ENCODE peak calls at places on chromosomes 6 and 20, in ten cellular contexts. T is K562, P is esophagus squamous epithelium, E is GM12865, W is sigmoid colon, L is cardiac muscle cell, S is brain microvascular endothelial cell, F is tibial artery, J is fibroblast of the aortic adventitia, X is AG04450. I is an unnamed sample.
A peak's percentile ranks its signal among the peaks of the same experiment; 100 is the strongest.

GRCh38 chr20:20223981-20224380 is 143.9 kb upstream of the INSM1 start:
- DNase-seq in T (no peak), P (no peak), E (no peak), W (no peak), L (no peak), S (no peak), F (no peak), J (no peak), X (no peak), I (no peak)

GRCh38 chr20:59770270-59770669 is 163.2 kb downstream of the SYCP2 start:
- DNase-seq in T (no peak), P (no peak), E (no peak), W (peak; percentile 20), L (no peak), S (no peak), F (no peak), J (no peak), X (no peak), I (no peak)

GRCh38 chr20:25090492-25091429 is 8.8 kb upstream of the VSX1 start:
- DNase-seq in T (no peak), P (no peak), E (peak; percentile 70), W (no peak), L (no peak), S (no peak), F (no peak), J (no peak), X (no peak), I (no peak)

GRCh38 chr6:161917645-161918044 is 643.8 kb upstream of the AGPAT4 start:
- DNase-seq in T (no peak), P (no peak), E (no peak), W (no peak), L (no peak), S (no peak), F (no peak), J (no peak), X (no peak), I (no peak)

GRCh38 chr20:4160761-4161305 is 145.5 kb upstream of the RNF24 start:
- DNase-seq in T (no peak), P (no peak), E (no peak), W (peak; percentile 82), L (peak; percentile 64), S (peak; percentile 11), F (no peak), J (peak; percentile 43), X (no peak), I (peak; percentile 62)

GRCh38 chr20:51731771-51732453 is 36.3 kb downstream of the ATP9A start:
- DNase-seq in T (peak; percentile 2), P (no peak), E (no peak), W (no peak), L (no peak), S (peak; percentile 14), F (no peak), J (no peak), X (no peak), I (no peak)

GRCh38 chr6:1164600-1164999 is 147.3 kb upstream of the FOXQ1 start:
- DNase-seq in T (no peak), P (no peak), E (no peak), W (no peak), L (no peak), S (no peak), F (no peak), J (no peak), X (no peak), I (no peak)

GRCh38 chr20:37407117-37407566 is 61.2 kb downstream of the SRC start:
- DNase-seq in T (no peak), P (no peak), E (no peak), W (no peak), L (no peak), S (no peak), F (no peak), J (peak; percentile 21), X (no peak), I (no peak)

DNA sequence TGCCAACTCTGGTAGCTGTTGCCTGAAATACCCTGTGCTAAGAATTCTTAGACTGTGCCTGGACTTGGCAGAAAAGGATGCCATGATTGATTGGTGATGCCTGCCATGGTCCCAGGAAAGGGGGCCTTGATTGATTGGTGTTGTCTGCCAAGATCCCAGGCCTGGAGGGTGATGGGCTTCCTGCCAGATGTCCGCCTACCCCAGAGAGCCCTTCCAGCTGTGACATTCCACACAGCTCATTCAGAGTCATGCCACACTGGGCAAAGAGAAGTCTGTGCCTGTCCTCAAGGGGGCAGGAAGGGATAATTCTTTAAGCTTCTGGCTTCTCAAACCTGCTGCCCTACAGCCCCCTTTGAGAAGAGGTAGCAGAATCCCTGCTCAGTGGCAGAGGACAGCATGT is 24.6 kb downstream of the RIMS4 start:
- DNase-seq in T (no peak), P (no peak), E (no peak), W (no peak), L (peak; percentile 35), S (no peak), F (no peak), J (peak; percentile 34), X (no peak), I (no peak)
- TF ChIP-seq CTCF in T (no peak), P (no peak), E (no peak), W (no peak), L (peak; percentile 14), S (no peak), F (peak; percentile 17), J (peak; percentile 27), X (no peak), I (no peak)

DNA sequence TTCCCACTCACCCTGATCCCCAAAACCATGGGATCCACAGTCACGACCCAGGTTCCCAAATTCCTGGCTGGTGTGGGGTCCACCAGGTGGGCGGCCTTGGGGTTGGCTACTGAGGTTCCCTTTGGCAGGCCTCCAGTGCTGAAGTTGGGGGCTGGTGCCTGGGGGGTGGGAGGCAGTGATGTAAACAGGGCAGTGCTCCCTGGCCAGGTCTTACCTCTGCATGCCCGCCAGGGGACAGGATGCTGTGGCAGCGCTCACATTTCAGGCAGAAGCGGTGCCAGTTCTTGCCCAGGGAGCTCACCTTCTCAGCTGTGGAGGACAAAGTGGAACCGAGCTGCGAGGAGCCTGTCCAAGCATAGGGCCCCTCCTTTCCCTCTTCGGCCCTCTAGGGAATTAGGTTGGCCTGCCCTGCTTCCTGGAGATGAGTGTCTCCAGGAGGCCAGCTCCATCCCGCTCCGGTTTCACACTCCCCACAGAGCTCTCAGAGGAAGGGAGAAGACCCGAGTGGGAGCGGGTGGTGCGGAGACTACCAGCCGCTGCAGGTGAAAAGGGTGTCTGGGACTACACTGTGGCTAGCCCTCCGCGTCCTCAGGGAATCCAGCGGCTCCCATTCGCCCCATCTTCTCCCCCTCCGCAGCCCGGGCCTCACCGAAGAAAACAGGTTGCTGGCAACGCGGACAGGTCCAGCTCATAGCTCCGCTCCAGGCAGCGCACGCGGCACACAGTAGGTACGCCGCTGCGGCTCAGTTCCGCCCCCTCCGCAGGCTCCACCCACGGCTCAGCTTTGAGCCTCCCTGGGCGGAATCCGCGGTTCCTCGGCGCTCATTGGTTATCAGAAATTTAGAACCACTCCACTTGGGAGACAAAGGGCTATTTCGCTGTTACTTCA is at the start of gene CRIP3:
- DNase-seq in T (peak; percentile 59), P (no peak), E (peak; percentile 71), W (no peak), L (peak; percentile 36), S (peak; percentile 4), F (no peak), J (peak; percentile 70), X (no peak), I (no peak)
- H3K4me3 ChIP-seq in T (peak within 1 kb of the TSS; percentile 29), P (peak within 1 kb of the TSS; percentile 62), E (peak within 1 kb of the TSS; percentile 57), W (peak within 1 kb of the TSS; percentile 33), L (peak within 1 kb of the TSS; percentile 9), S (peak within 1 kb of the TSS; percentile 17), F (peak within 1 kb of the TSS; percentile 36), J (peak within 1 kb of the TSS; percentile 59), X (peak within 1 kb of the TSS; percentile 31), I (peak within 1 kb of the TSS; percentile 14)

DNA sequence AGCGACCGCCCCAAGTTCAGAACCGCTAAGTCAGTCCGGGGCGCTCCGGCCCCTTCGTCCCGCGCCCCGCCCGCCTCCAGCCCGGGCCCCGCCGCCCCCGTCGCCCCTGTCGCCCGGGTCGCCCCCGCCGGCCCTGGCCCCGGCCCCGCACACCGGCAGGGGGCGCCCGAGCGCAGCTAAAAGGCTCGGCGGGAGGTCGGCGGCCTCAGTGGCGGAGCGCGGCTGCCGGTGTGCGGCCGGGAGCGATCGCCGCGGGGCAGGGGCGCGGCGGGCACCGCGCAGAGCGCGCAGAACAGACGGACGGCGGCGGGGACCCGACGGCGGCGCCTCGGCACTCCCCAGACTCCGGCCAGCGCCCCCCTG is at the start of gene FNDC1:
- DNase-seq in T (peak; percentile 79), P (no peak), E (peak; percentile 33), W (no peak), L (peak; percentile 78), S (no peak), F (no peak), J (no peak), X (no peak), I (no peak)
- TF ChIP-seq CTCF in T (no peak), P (no peak), E (peak; percentile 46), W (no peak), L (no peak), S (peak; percentile 39), F (peak; percentile 35), J (peak; percentile 25), X (no peak), I (peak; percentile 19)

GRCh38 chr6:119327810-119328209 is 21.8 kb downstream of the MAN1A1 start:
- DNase-seq in T (no peak), P (no peak), E (no peak), W (no peak), L (no peak), S (no peak), F (no peak), J (no peak), X (no peak), I (no peak)

GRCh38 chr6:119324718-119325117 is 24.8 kb downstream of the MAN1A1 start:
- DNase-seq in T (peak; percentile 79), P (no peak), E (no peak), W (no peak), L (no peak), S (no peak), F (no peak), J (no peak), X (no peak), I (no peak)

GRCh38 chr6:119325559-119326240 is 23.9 kb downstream of the MAN1A1 start:
- DNase-seq in T (no peak), P (no peak), E (no peak), W (no peak), L (no peak), S (no peak), F (no peak), J (no peak), X (no peak), I (no peak)

GRCh38 chr6:119328254-119328653 is 21.3 kb downstream of the MAN1A1 start:
- DNase-seq in T (no peak), P (no peak), E (no peak), W (no peak), L (no peak), S (no peak), F (no peak), J (no peak), X (no peak), I (no peak)

DNA sequence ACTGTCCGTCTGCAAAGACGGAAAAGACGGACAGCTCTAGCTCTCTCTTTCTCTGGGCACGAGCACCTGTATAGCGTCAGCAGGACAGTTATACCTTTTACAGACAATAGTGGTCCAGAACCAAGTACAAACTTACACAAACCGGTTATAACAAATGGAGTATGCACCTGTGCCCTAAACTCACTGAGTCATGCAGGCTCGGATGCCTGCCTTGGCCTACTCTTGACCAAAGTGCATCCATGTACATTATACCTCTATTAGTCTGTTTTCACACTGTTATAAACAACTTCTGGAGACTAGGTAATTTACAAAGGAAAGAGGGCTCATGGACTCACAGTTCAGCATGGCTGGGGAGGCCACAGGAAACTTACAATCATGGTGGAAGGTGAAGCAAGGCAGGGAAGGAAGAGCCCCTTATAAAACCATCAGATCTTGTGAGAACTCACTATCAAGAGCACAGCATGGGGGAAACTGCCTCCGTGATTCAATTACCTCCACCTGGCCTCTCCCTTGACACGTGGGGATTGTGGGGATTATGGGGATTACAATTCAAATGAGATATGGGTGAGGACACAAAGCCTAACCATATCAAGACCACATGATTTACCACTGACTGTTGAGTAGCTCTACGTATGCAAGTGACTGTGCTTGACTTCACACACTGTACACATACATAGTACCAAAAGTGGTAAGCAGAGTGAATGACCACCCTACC is 23.1 kb downstream of the MAN1A1 start:
- DNase-seq in T (no peak), P (no peak), E (no peak), W (no peak), L (no peak), S (no peak), F (no peak), J (no peak), X (no peak), I (no peak)
- H3K4me3 ChIP-seq in T (no peak overlapping the region), P (no peak overlapping the region), E (no peak overlapping the region), W (no peak overlapping the region), L (no peak overlapping the region), S (no peak overlapping the region), F (no peak overlapping the region), J (no peak overlapping the region), X (no peak overlapping the region), I (no peak overlapping the region)